ENCODE peak calls at places on chromosomes 11 and 22, in nine cellular contexts. One of them, this sample, is unnamed.

GRCh38 chr11:73078631-73079030 is 63.5 kb downstream of the FCHSD2 start:
- DNase-seq in hepatocyte: no peak
- DNase-seq in PC-3: no peak
- DNase-seq in psoas muscle: no peak
- DNase-seq in left ventricle myocardium inferior: no peak
- DNase-seq in H9: no peak
- DNase-seq in colonic mucosa: no peak
- DNase-seq in cardiac muscle cell: no peak
- DNase-seq in heart right ventricle: no peak
- DNase-seq in this sample: no peak

GRCh38 chr11:60869451-60869825 is 2.1 kb downstream of the ZP1 start:
- DNase-seq in hepatocyte: no peak
- DNase-seq in PC-3: no peak
- DNase-seq in psoas muscle: no peak
- DNase-seq in left ventricle myocardium inferior: no peak
- DNase-seq in H9: no peak
- DNase-seq in colonic mucosa: no peak
- DNase-seq in cardiac muscle cell: no peak
- DNase-seq in heart right ventricle: no peak
- DNase-seq in this sample: no peak

GRCh38 chr11:1125803-1126202 is 31.9 kb upstream of the MUC5AC start:
- DNase-seq in hepatocyte: no peak
- DNase-seq in PC-3: no peak
- DNase-seq in psoas muscle: no peak
- DNase-seq in left ventricle myocardium inferior: no peak
- DNase-seq in H9: no peak
- DNase-seq in colonic mucosa: no peak
- DNase-seq in cardiac muscle cell: no peak
- DNase-seq in heart right ventricle: no peak
- DNase-seq in this sample: no peak

GRCh38 chr22:27990879-27991278 is 71.8 kb upstream of the PITPNB start:
- DNase-seq in hepatocyte: peak; percentile 51
- DNase-seq in PC-3: peak; percentile 6
- DNase-seq in psoas muscle: peak; percentile 80
- DNase-seq in left ventricle myocardium inferior: peak; percentile 81
- DNase-seq in H9: peak; percentile 89
- DNase-seq in colonic mucosa: peak; percentile 27
- DNase-seq in cardiac muscle cell: peak; percentile 61
- DNase-seq in heart right ventricle: peak; percentile 58
- DNase-seq in this sample: peak; percentile 73

GRCh38 chr11:105937331-105937730 is 84.7 kb downstream of the MSANTD4 start:
- DNase-seq in hepatocyte: no peak
- DNase-seq in PC-3: peak; percentile 86
- DNase-seq in psoas muscle: no peak
- DNase-seq in left ventricle myocardium inferior: no peak
- DNase-seq in H9: no peak
- DNase-seq in colonic mucosa: no peak
- DNase-seq in cardiac muscle cell: no peak
- DNase-seq in heart right ventricle: no peak
- DNase-seq in this sample: no peak

GRCh38 chr11:72814139-72814830 is at the start of gene ATG16L2:
- DNase-seq in hepatocyte: peak; percentile 95
- DNase-seq in PC-3: peak; percentile 92
- DNase-seq in psoas muscle: peak; percentile 88
- DNase-seq in left ventricle myocardium inferior: peak; percentile 87
- DNase-seq in H9: peak; percentile 90
- DNase-seq in colonic mucosa: peak; percentile 88
- DNase-seq in cardiac muscle cell: peak; percentile 93
- DNase-seq in heart right ventricle: peak; percentile 86
- DNase-seq in this sample: peak; percentile 53

GRCh38 chr11:118216621-118217526 is 7.9 kb downstream of the JAML start:
- DNase-seq in hepatocyte: no peak
- DNase-seq in PC-3: no peak
- DNase-seq in psoas muscle: no peak
- DNase-seq in left ventricle myocardium inferior: no peak
- DNase-seq in H9: no peak
- DNase-seq in colonic mucosa: no peak
- DNase-seq in cardiac muscle cell: no peak
- DNase-seq in heart right ventricle: no peak
- DNase-seq in this sample: no peak

GRCh38 chr22:42281284-42281683 is 10.8 kb upstream of the TCF20 start:
- DNase-seq in hepatocyte: no peak
- DNase-seq in PC-3: no peak
- DNase-seq in psoas muscle: no peak
- DNase-seq in left ventricle myocardium inferior: peak; percentile 5
- DNase-seq in H9: peak; percentile 14
- DNase-seq in colonic mucosa: no peak
- DNase-seq in cardiac muscle cell: no peak
- DNase-seq in heart right ventricle: no peak
- DNase-seq in this sample: no peak

GRCh38 chr11:19633276-19633675 is 79.4 kb upstream of the NAV2 start:
- DNase-seq in hepatocyte: no peak
- DNase-seq in PC-3: no peak
- DNase-seq in psoas muscle: peak; percentile 79
- DNase-seq in left ventricle myocardium inferior: peak; percentile 19
- DNase-seq in H9: no peak
- DNase-seq in colonic mucosa: no peak
- DNase-seq in cardiac muscle cell: peak; percentile 17
- DNase-seq in heart right ventricle: no peak
- DNase-seq in this sample: peak; percentile 34

GRCh38 chr11:86192858-86193257 is 51.7 kb upstream of the EED start:
- DNase-seq in hepatocyte: no peak
- DNase-seq in PC-3: no peak
- DNase-seq in psoas muscle: no peak
- DNase-seq in left ventricle myocardium inferior: no peak
- DNase-seq in H9: no peak
- DNase-seq in colonic mucosa: no peak
- DNase-seq in cardiac muscle cell: no peak
- DNase-seq in heart right ventricle: no peak
- DNase-seq in this sample: no peak

GRCh38 chr11:13769188-13769587 is 100.7 kb downstream of the FAR1 start:
- DNase-seq in hepatocyte: no peak
- DNase-seq in PC-3: no peak
- DNase-seq in psoas muscle: no peak
- DNase-seq in left ventricle myocardium inferior: no peak
- DNase-seq in H9: no peak
- DNase-seq in colonic mucosa: no peak
- DNase-seq in cardiac muscle cell: no peak
- DNase-seq in heart right ventricle: no peak
- DNase-seq in this sample: no peak
- TF ChIP-seq CTCF in hepatocyte: no peak
- TF ChIP-seq CTCF in PC-3: no peak
- TF ChIP-seq CTCF in psoas muscle: no peak
- TF ChIP-seq CTCF in left ventricle myocardium inferior: no peak
- TF ChIP-seq CTCF in H9: no peak
- TF ChIP-seq CTCF in colonic mucosa: no peak
- TF ChIP-seq CTCF in cardiac muscle cell: no peak
- TF ChIP-seq CTCF in heart right ventricle: no peak
- TF ChIP-seq CTCF in this sample: no peak

DNA sequence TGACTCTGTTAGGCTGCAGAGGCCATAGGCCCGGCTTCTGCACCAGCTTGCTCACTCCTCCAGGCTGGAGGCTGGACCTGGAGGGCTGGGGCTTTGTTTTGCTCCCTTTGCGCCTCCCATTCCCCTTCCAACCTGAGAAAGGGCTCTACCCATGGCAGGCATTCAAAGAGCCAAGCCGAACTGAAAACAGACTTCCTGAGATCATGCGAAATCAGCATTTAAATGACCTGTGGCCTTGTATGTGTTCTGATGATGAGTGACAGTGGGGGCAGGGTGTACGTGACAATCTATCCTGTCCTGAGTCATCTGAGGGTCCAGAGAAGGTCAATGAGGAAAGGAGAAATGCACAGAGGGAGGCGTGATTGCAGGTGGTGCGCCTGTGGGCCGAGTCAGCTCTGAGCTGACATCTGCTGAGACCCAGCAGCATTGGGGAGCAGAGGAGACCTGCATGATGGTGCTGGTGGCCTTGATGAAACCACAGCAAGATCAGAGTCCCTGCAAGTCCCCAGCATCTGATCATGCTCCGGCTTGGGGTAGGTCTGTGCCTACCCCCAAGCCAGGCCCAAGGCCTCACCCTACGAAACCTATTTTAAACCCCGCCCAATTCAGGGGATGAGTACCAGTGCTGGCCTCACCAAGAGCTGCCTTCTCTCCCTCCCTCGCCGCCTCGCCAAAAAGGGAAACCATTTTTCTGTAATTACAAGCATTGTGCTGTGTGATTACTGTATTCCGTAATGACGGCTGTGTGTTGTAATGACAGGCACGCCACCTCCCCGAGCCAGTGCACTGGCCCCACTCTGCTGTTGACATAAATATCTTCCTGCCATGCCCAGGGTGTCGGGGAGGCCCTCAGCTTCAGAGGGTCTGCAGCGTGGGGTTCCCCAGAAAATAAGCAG is 95.2 kb upstream of the ANO1 start:
- DNase-seq in hepatocyte: no peak
- DNase-seq in PC-3: no peak
- DNase-seq in psoas muscle: no peak
- DNase-seq in left ventricle myocardium inferior: no peak
- DNase-seq in H9: peak; percentile 46
- DNase-seq in colonic mucosa: no peak
- DNase-seq in cardiac muscle cell: no peak
- DNase-seq in heart right ventricle: no peak
- DNase-seq in this sample: no peak
- H3K27ac ChIP-seq in hepatocyte: no peak overlapping the region
- H3K27ac ChIP-seq in PC-3: no peak overlapping the region
- H3K27ac ChIP-seq in psoas muscle: no peak overlapping the region
- H3K27ac ChIP-seq in left ventricle myocardium inferior: no peak overlapping the region
- H3K27ac ChIP-seq in H9: no peak overlapping the region
- H3K27ac ChIP-seq in colonic mucosa: no peak overlapping the region
- H3K27ac ChIP-seq in cardiac muscle cell: no peak overlapping the region
- H3K27ac ChIP-seq in heart right ventricle: no peak overlapping the region
- H3K27ac ChIP-seq in this sample: no peak overlapping the region

DNA sequence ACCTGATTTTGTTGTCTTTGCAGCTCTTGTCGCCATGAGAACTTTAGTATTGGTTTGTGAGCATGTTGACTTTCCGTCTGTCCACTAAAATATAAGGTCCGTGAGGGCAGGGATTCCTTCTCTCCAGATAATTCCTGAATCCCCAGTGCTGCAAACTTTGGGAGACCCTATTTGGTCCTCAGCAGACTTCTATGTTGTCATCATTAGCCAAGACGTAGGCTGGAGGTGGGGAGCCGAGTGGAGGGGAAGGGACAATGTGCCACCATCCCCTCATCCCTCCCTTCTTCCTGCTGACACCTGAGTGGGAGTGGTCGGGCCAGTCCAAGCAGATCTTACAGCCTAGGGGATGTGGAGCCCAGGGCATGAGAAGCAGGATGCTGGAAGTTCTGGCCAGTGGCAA is 690.6 kb downstream of the TBC1D22A start:
- DNase-seq in hepatocyte: no peak
- DNase-seq in PC-3: no peak
- DNase-seq in psoas muscle: no peak
- DNase-seq in left ventricle myocardium inferior: no peak
- DNase-seq in H9: no peak
- DNase-seq in colonic mucosa: no peak
- DNase-seq in cardiac muscle cell: no peak
- DNase-seq in heart right ventricle: no peak
- DNase-seq in this sample: no peak
- H3K9me3 ChIP-seq in hepatocyte: no peaks in the 10 kb centered on the region
- H3K9me3 ChIP-seq in PC-3: no peaks in the 10 kb centered on the region
- H3K9me3 ChIP-seq in psoas muscle: peaks cover 7% of the 10 kb centered on the region
- H3K9me3 ChIP-seq in left ventricle myocardium inferior: peaks cover 33% of the 10 kb centered on the region
- H3K9me3 ChIP-seq in H9: peaks cover 86% of the 10 kb centered on the region
- H3K9me3 ChIP-seq in colonic mucosa: no peaks in the 10 kb centered on the region
- H3K9me3 ChIP-seq in cardiac muscle cell: no peaks in the 10 kb centered on the region
- H3K9me3 ChIP-seq in heart right ventricle: peaks cover 23% of the 10 kb centered on the region
- H3K9me3 ChIP-seq in this sample: peaks cover 29% of the 10 kb centered on the region

DNA sequence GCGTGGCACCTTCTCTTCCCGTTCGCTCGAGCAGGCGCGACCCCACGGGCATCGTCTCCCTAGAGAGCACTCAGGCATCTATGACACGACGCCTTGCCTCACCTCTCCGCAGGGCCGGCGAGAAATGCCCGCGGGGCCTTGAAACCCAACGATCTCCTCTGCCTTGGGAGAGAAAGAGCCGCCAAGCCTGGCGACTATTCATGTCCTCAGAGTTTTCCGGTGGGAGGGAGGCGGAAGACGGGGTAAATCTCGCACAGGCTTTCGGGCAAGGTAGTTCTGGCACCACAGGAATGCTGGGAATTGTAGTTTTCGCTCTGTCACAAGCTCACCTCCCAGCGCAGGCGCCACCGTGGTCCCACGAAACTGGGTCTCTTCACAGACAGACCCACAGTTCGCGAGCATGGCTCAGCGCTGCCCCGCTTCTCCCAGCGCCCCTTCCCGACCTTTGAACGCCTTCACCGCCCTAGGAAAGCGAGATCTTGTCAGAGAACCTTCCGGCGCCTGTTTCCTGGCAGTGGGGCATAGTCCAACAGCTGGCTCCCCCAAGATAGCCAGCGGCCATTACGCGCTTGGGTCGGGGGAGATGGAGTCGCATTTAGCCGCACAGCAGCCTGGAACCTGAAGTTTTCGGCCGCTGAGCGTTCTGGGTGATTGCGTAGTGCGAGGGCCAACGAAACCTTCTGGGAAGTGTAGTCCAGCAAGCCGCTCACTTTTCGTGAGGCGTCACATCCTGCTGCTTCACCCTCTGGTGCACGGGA is at the start of gene CCDC90B:
- DNase-seq in hepatocyte: peak; percentile 97
- DNase-seq in PC-3: peak; percentile 99
- DNase-seq in psoas muscle: peak; percentile 95
- DNase-seq in left ventricle myocardium inferior: peak; percentile 94
- DNase-seq in H9: peak; percentile 98
- DNase-seq in colonic mucosa: peak; percentile 96
- DNase-seq in cardiac muscle cell: peak; percentile 97
- DNase-seq in heart right ventricle: peak; percentile 97
- DNase-seq in this sample: peak; percentile 94
- TF ChIP-seq CTCF in hepatocyte: peak; percentile 56
- TF ChIP-seq CTCF in PC-3: no peak
- TF ChIP-seq CTCF in psoas muscle: no peak
- TF ChIP-seq CTCF in left ventricle myocardium inferior: no peak
- TF ChIP-seq CTCF in H9: peak; percentile 52
- TF ChIP-seq CTCF in colonic mucosa: no peak
- TF ChIP-seq CTCF in cardiac muscle cell: peak; percentile 23
- TF ChIP-seq CTCF in heart right ventricle: peak; percentile 56
- TF ChIP-seq CTCF in this sample: peak; percentile 30

GRCh38 chr11:10486161-10486840 is 31.2 kb downstream of the AMPD3 start:
- DNase-seq in hepatocyte: no peak
- DNase-seq in PC-3: no peak
- DNase-seq in psoas muscle: no peak
- DNase-seq in left ventricle myocardium inferior: no peak
- DNase-seq in H9: peak; percentile 13
- DNase-seq in colonic mucosa: no peak
- DNase-seq in cardiac muscle cell: no peak
- DNase-seq in heart right ventricle: no peak
- DNase-seq in this sample: no peak
- H3K27ac ChIP-seq in hepatocyte: no peak overlapping the region
- H3K27ac ChIP-seq in PC-3: no peak overlapping the region
- H3K27ac ChIP-seq in psoas muscle: no peak overlapping the region
- H3K27ac ChIP-seq in left ventricle myocardium inferior: no peak overlapping the region
- H3K27ac ChIP-seq in H9: no peak overlapping the region
- H3K27ac ChIP-seq in colonic mucosa: no peak overlapping the region
- H3K27ac ChIP-seq in cardiac muscle cell: no peak overlapping the region
- H3K27ac ChIP-seq in heart right ventricle: no peak overlapping the region
- H3K27ac ChIP-seq in this sample: no peak overlapping the region

GRCh38 chr11:113877673-113878060 is 2.3 kb upstream of the USP28 start:
- DNase-seq in hepatocyte: no peak
- DNase-seq in PC-3: no peak
- DNase-seq in psoas muscle: no peak
- DNase-seq in left ventricle myocardium inferior: no peak
- DNase-seq in H9: no peak
- DNase-seq in colonic mucosa: no peak
- DNase-seq in cardiac muscle cell: no peak
- DNase-seq in heart right ventricle: no peak
- DNase-seq in this sample: no peak
- H3K9me3 ChIP-seq in hepatocyte: no peaks in the 10 kb centered on the region
- H3K9me3 ChIP-seq in PC-3: no peaks in the 10 kb centered on the region
- H3K9me3 ChIP-seq in psoas muscle: no peaks in the 10 kb centered on the region
- H3K9me3 ChIP-seq in left ventricle myocardium inferior: no peaks in the 10 kb centered on the region
- H3K9me3 ChIP-seq in H9: no peaks in the 10 kb centered on the region
- H3K9me3 ChIP-seq in colonic mucosa: no peaks in the 10 kb centered on the region
- H3K9me3 ChIP-seq in cardiac muscle cell: no peaks in the 10 kb centered on the region
- H3K9me3 ChIP-seq in heart right ventricle: no peaks in the 10 kb centered on the region
- H3K9me3 ChIP-seq in this sample: no peaks in the 10 kb centered on the region